ENCODE peak calls at places on chromosomes 12 and 14, in ten cellular contexts. One of them, this sample, is unnamed.

GRCh38 chr12:108381793-108382436 is 42.8 kb upstream of the CMKLR1 start:
- DNase-seq in BE2C: no peak
- DNase-seq in heart left ventricle: no peak
- DNase-seq in glutamatergic neuron: no peak
- DNase-seq in lower lobe of right lung: no peak
- DNase-seq in cardiac muscle cell: peak; percentile 42
- DNase-seq in fibroblast of lung: no peak
- DNase-seq in foreskin fibroblast: peak; percentile 16
- DNase-seq in astrocyte of the spinal cord: peak; percentile 22
- DNase-seq in CD8-positive, alpha-beta T cell: no peak
- DNase-seq in this sample: no peak

GRCh38 chr14:77158175-77158908 is 16.8 kb upstream of the ZDHHC22 start:
- DNase-seq in fibroblast of lung: peak; percentile 76
- DNase-seq in CD8-positive, alpha-beta T cell: no peak
- DNase-seq in cardiac muscle cell: peak; percentile 68
- DNase-seq in foreskin fibroblast: peak; percentile 83
- DNase-seq in heart left ventricle: peak; percentile 73
- DNase-seq in lower lobe of right lung: no peak
- DNase-seq in astrocyte of the spinal cord: peak; percentile 47
- DNase-seq in glutamatergic neuron: peak; percentile 84
- DNase-seq in BE2C: peak; percentile 93
- DNase-seq in this sample: peak; percentile 30

GRCh38 chr12:31406345-31406744 is 80.4 kb upstream of the SINHCAF start:
- DNase-seq in heart left ventricle: no peak
- DNase-seq in BE2C: no peak
- DNase-seq in fibroblast of lung: no peak
- DNase-seq in glutamatergic neuron: no peak
- DNase-seq in lower lobe of right lung: no peak
- DNase-seq in CD8-positive, alpha-beta T cell: no peak
- DNase-seq in foreskin fibroblast: peak; percentile 5
- DNase-seq in cardiac muscle cell: no peak
- DNase-seq in astrocyte of the spinal cord: no peak
- DNase-seq in this sample: no peak

GRCh38 chr14:100893760-100894159 is 9.8 kb downstream of the RTL1 start:
- DNase-seq in cardiac muscle cell: no peak
- DNase-seq in lower lobe of right lung: peak; percentile 31
- DNase-seq in heart left ventricle: no peak
- DNase-seq in astrocyte of the spinal cord: no peak
- DNase-seq in foreskin fibroblast: no peak
- DNase-seq in BE2C: no peak
- DNase-seq in CD8-positive, alpha-beta T cell: no peak
- DNase-seq in glutamatergic neuron: no peak
- DNase-seq in fibroblast of lung: no peak
- DNase-seq in this sample: no peak

GRCh38 chr14:99552572-99553216 is 51.3 kb downstream of the CCDC85C start:
- DNase-seq in lower lobe of right lung: no peak
- DNase-seq in foreskin fibroblast: no peak
- DNase-seq in fibroblast of lung: no peak
- DNase-seq in heart left ventricle: peak; percentile 60
- DNase-seq in glutamatergic neuron: no peak
- DNase-seq in astrocyte of the spinal cord: no peak
- DNase-seq in cardiac muscle cell: no peak
- DNase-seq in BE2C: no peak
- DNase-seq in CD8-positive, alpha-beta T cell: no peak
- DNase-seq in this sample: no peak

GRCh38 chr12:12724421-12725085 is 7.4 kb downstream of the CDKN1B start:
- DNase-seq in lower lobe of right lung: no peak
- DNase-seq in heart left ventricle: no peak
- DNase-seq in CD8-positive, alpha-beta T cell: no peak
- DNase-seq in cardiac muscle cell: peak; percentile 18
- DNase-seq in glutamatergic neuron: no peak
- DNase-seq in foreskin fibroblast: no peak
- DNase-seq in BE2C: no peak
- DNase-seq in astrocyte of the spinal cord: peak; percentile 21
- DNase-seq in fibroblast of lung: peak; percentile 7
- DNase-seq in this sample: no peak

GRCh38 chr14:75431011-75431410 is 3.2 kb downstream of the JDP2 start:
- DNase-seq in heart left ventricle: no peak
- DNase-seq in cardiac muscle cell: no peak
- DNase-seq in BE2C: no peak
- DNase-seq in lower lobe of right lung: no peak
- DNase-seq in foreskin fibroblast: no peak
- DNase-seq in glutamatergic neuron: no peak
- DNase-seq in astrocyte of the spinal cord: no peak
- DNase-seq in fibroblast of lung: no peak
- DNase-seq in CD8-positive, alpha-beta T cell: no peak
- DNase-seq in this sample: no peak

GRCh38 chr14:54901380-54902142 is 1.1 kb downstream of the GCH1 start:
- DNase-seq in foreskin fibroblast: peak; percentile 21
- DNase-seq in fibroblast of lung: no peak
- DNase-seq in glutamatergic neuron: no peak
- DNase-seq in cardiac muscle cell: no peak
- DNase-seq in BE2C: no peak
- DNase-seq in astrocyte of the spinal cord: no peak
- DNase-seq in lower lobe of right lung: no peak
- DNase-seq in CD8-positive, alpha-beta T cell: no peak
- DNase-seq in heart left ventricle: no peak
- DNase-seq in this sample: no peak

GRCh38 chr12:114913871-114914801 is 230.2 kb upstream of the TBX3 start:
- DNase-seq in BE2C: no peak
- DNase-seq in lower lobe of right lung: no peak
- DNase-seq in CD8-positive, alpha-beta T cell: no peak
- DNase-seq in heart left ventricle: no peak
- DNase-seq in astrocyte of the spinal cord: peak; percentile 70
- DNase-seq in glutamatergic neuron: no peak
- DNase-seq in foreskin fibroblast: peak; percentile 75
- DNase-seq in fibroblast of lung: peak; percentile 63
- DNase-seq in cardiac muscle cell: no peak
- DNase-seq in this sample: no peak

GRCh38 chr12:84637926-84638325 is 274.7 kb downstream of the SLC6A15 start:
- DNase-seq in glutamatergic neuron: no peak
- DNase-seq in heart left ventricle: no peak
- DNase-seq in cardiac muscle cell: no peak
- DNase-seq in lower lobe of right lung: no peak
- DNase-seq in CD8-positive, alpha-beta T cell: no peak
- DNase-seq in astrocyte of the spinal cord: peak; percentile 57
- DNase-seq in BE2C: no peak
- DNase-seq in foreskin fibroblast: peak; percentile 63
- DNase-seq in fibroblast of lung: peak; percentile 66
- DNase-seq in this sample: no peak

GRCh38 chr14:43697003-43697402 is 810.1 kb downstream of the FSCB start:
- DNase-seq in BE2C: no peak
- DNase-seq in heart left ventricle: no peak
- DNase-seq in fibroblast of lung: no peak
- DNase-seq in glutamatergic neuron: no peak
- DNase-seq in lower lobe of right lung: no peak
- DNase-seq in CD8-positive, alpha-beta T cell: no peak
- DNase-seq in cardiac muscle cell: no peak
- DNase-seq in foreskin fibroblast: no peak
- DNase-seq in astrocyte of the spinal cord: no peak
- DNase-seq in this sample: no peak
- TF ChIP-seq CTCF in BE2C: peak; percentile 10
- TF ChIP-seq CTCF in heart left ventricle: no peak
- TF ChIP-seq CTCF in fibroblast of lung: no peak
- TF ChIP-seq CTCF in glutamatergic neuron: no peak
- TF ChIP-seq CTCF in lower lobe of right lung: no peak
- TF ChIP-seq CTCF in CD8-positive, alpha-beta T cell: no peak
- TF ChIP-seq CTCF in cardiac muscle cell: no peak
- TF ChIP-seq CTCF in foreskin fibroblast: no peak
- TF ChIP-seq CTCF in astrocyte of the spinal cord: no peak
- TF ChIP-seq CTCF in this sample: no peak

GRCh38 chr12:105278043-105278697 is 42.2 kb upstream of the APPL2 start:
- DNase-seq in BE2C: no peak
- DNase-seq in fibroblast of lung: no peak
- DNase-seq in heart left ventricle: no peak
- DNase-seq in lower lobe of right lung: no peak
- DNase-seq in foreskin fibroblast: peak; percentile 56
- DNase-seq in glutamatergic neuron: no peak
- DNase-seq in cardiac muscle cell: peak; percentile 22
- DNase-seq in CD8-positive, alpha-beta T cell: no peak
- DNase-seq in astrocyte of the spinal cord: no peak
- DNase-seq in this sample: no peak
- TF ChIP-seq CTCF in BE2C: peak; percentile 13
- TF ChIP-seq CTCF in fibroblast of lung: no peak
- TF ChIP-seq CTCF in heart left ventricle: no peak
- TF ChIP-seq CTCF in lower lobe of right lung: no peak
- TF ChIP-seq CTCF in foreskin fibroblast: peak; percentile 12
- TF ChIP-seq CTCF in glutamatergic neuron: peak; percentile 45
- TF ChIP-seq CTCF in cardiac muscle cell: peak; percentile 9
- TF ChIP-seq CTCF in CD8-positive, alpha-beta T cell: no peak
- TF ChIP-seq CTCF in astrocyte of the spinal cord: peak; percentile 22
- TF ChIP-seq CTCF in this sample: peak; percentile 40

GRCh38 chr12:7439579-7440505 is 4.1 kb downstream of the CD163L1 start:
- DNase-seq in cardiac muscle cell: peak; percentile 76
- DNase-seq in heart left ventricle: peak; percentile 38
- DNase-seq in BE2C: peak; percentile 88
- DNase-seq in foreskin fibroblast: peak; percentile 77
- DNase-seq in glutamatergic neuron: peak; percentile 83
- DNase-seq in fibroblast of lung: peak; percentile 68
- DNase-seq in CD8-positive, alpha-beta T cell: no peak
- DNase-seq in astrocyte of the spinal cord: peak; percentile 69
- DNase-seq in lower lobe of right lung: peak; percentile 61
- DNase-seq in this sample: peak; percentile 11
- TF ChIP-seq CTCF in cardiac muscle cell: no peak
- TF ChIP-seq CTCF in heart left ventricle: no peak
- TF ChIP-seq CTCF in BE2C: no peak
- TF ChIP-seq CTCF in foreskin fibroblast: no peak
- TF ChIP-seq CTCF in glutamatergic neuron: no peak
- TF ChIP-seq CTCF in fibroblast of lung: no peak
- TF ChIP-seq CTCF in CD8-positive, alpha-beta T cell: no peak
- TF ChIP-seq CTCF in astrocyte of the spinal cord: no peak
- TF ChIP-seq CTCF in lower lobe of right lung: no peak
- TF ChIP-seq CTCF in this sample: no peak

GRCh38 chr14:52951730-52952481 is 1.1 kb upstream of the FERMT2 start:
- DNase-seq in BE2C: peak; percentile 70
- DNase-seq in lower lobe of right lung: no peak
- DNase-seq in astrocyte of the spinal cord: peak; percentile 86
- DNase-seq in glutamatergic neuron: peak; percentile 39
- DNase-seq in heart left ventricle: peak; percentile 65
- DNase-seq in cardiac muscle cell: peak; percentile 87
- DNase-seq in foreskin fibroblast: peak; percentile 90
- DNase-seq in fibroblast of lung: peak; percentile 79
- DNase-seq in CD8-positive, alpha-beta T cell: no peak
- DNase-seq in this sample: peak; percentile 66
- TF ChIP-seq CTCF in BE2C: peak; percentile 44
- TF ChIP-seq CTCF in lower lobe of right lung: peak; percentile 49
- TF ChIP-seq CTCF in astrocyte of the spinal cord: peak; percentile 62
- TF ChIP-seq CTCF in glutamatergic neuron: no peak
- TF ChIP-seq CTCF in heart left ventricle: peak; percentile 16
- TF ChIP-seq CTCF in cardiac muscle cell: peak; percentile 55
- TF ChIP-seq CTCF in foreskin fibroblast: peak; percentile 50
- TF ChIP-seq CTCF in fibroblast of lung: peak; percentile 64
- TF ChIP-seq CTCF in CD8-positive, alpha-beta T cell: no peak
- TF ChIP-seq CTCF in this sample: peak; percentile 57

DNA sequence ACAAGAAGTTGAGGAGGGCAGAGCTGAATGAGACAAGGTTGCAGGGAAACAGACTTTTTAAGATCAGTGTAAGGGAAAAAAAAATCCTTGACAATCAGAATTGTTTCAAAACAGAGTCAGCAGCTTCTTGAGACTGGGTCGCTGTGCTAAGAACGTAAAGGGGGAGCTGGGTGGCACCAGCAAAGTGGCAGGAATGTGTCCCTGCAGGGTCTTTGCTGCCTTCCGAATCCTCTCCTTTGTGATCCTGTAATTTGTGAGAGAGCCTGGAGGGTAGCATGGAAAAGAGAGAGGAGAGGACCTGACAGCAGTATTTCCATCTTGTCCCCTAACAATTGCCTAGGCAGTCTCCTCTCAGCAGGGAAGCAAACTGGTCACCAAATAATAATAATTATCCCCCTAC is 472.8 kb downstream of the RGS6 start:
- DNase-seq in fibroblast of lung: no peak
- DNase-seq in cardiac muscle cell: no peak
- DNase-seq in glutamatergic neuron: no peak
- DNase-seq in BE2C: no peak
- DNase-seq in lower lobe of right lung: no peak
- DNase-seq in CD8-positive, alpha-beta T cell: no peak
- DNase-seq in heart left ventricle: no peak
- DNase-seq in astrocyte of the spinal cord: no peak
- DNase-seq in foreskin fibroblast: no peak
- DNase-seq in this sample: no peak
- TF ChIP-seq CTCF in fibroblast of lung: no peak
- TF ChIP-seq CTCF in cardiac muscle cell: no peak
- TF ChIP-seq CTCF in glutamatergic neuron: no peak
- TF ChIP-seq CTCF in BE2C: no peak
- TF ChIP-seq CTCF in lower lobe of right lung: no peak
- TF ChIP-seq CTCF in CD8-positive, alpha-beta T cell: no peak
- TF ChIP-seq CTCF in heart left ventricle: no peak
- TF ChIP-seq CTCF in astrocyte of the spinal cord: no peak
- TF ChIP-seq CTCF in foreskin fibroblast: no peak
- TF ChIP-seq CTCF in this sample: no peak

DNA sequence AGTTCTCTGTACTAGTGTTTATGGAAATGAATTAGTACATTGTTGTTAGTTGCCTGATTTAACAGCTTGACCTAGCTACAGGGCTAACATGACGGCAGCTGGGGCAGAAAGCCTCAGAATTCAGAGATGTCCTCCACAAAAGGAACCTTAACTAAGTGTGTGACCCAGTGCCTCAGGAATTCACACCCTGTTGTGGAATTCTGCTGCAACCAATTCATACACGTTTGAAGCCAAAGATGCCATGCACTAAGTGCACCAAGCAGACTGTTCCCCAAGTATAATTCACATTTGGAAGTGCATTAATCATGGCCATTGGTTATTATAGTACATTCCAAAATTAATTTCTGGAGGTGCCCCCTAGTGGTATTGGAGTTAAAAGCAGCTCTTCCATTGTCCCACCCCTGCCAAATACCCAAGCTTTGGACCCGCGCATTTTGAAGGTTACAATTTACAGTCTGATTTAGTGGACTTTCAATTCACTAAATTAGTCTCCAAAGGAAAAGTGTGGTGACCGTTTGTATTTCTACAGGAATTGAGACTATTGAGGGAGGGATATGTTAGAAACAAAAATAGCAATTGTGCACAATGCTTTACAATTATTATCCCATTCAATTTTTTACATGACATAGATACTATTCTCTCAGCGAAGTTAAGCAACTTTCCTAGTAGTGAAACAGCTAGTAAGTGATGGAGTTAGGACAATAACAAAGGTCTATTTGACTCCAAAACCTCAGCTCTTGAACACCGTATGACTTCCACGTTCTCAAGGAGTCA is 85.9 kb downstream of the PAX9 start:
- DNase-seq in fibroblast of lung: no peak
- DNase-seq in CD8-positive, alpha-beta T cell: no peak
- DNase-seq in foreskin fibroblast: peak; percentile 9
- DNase-seq in glutamatergic neuron: no peak
- DNase-seq in BE2C: no peak
- DNase-seq in astrocyte of the spinal cord: no peak
- DNase-seq in heart left ventricle: no peak
- DNase-seq in cardiac muscle cell: no peak
- DNase-seq in lower lobe of right lung: no peak
- DNase-seq in this sample: no peak
- TF ChIP-seq CTCF in fibroblast of lung: peak; percentile 54
- TF ChIP-seq CTCF in CD8-positive, alpha-beta T cell: no peak
- TF ChIP-seq CTCF in foreskin fibroblast: peak; percentile 60
- TF ChIP-seq CTCF in glutamatergic neuron: peak; percentile 81
- TF ChIP-seq CTCF in BE2C: peak; percentile 59
- TF ChIP-seq CTCF in astrocyte of the spinal cord: peak; percentile 60
- TF ChIP-seq CTCF in heart left ventricle: peak; percentile 25
- TF ChIP-seq CTCF in cardiac muscle cell: no peak
- TF ChIP-seq CTCF in lower lobe of right lung: peak; percentile 46
- TF ChIP-seq CTCF in this sample: peak; percentile 59

GRCh38 chr12:78641837-78642423 is 222.6 kb upstream of the SYT1 start:
- DNase-seq in cardiac muscle cell: peak; percentile 42
- DNase-seq in glutamatergic neuron: no peak
- DNase-seq in CD8-positive, alpha-beta T cell: no peak
- DNase-seq in heart left ventricle: no peak
- DNase-seq in astrocyte of the spinal cord: no peak
- DNase-seq in BE2C: peak; percentile 7
- DNase-seq in foreskin fibroblast: peak; percentile 3
- DNase-seq in lower lobe of right lung: no peak
- DNase-seq in fibroblast of lung: peak; percentile 7
- DNase-seq in this sample: no peak
- TF ChIP-seq CTCF in cardiac muscle cell: no peak
- TF ChIP-seq CTCF in glutamatergic neuron: no peak
- TF ChIP-seq CTCF in CD8-positive, alpha-beta T cell: no peak
- TF ChIP-seq CTCF in heart left ventricle: no peak
- TF ChIP-seq CTCF in astrocyte of the spinal cord: peak; percentile 21
- TF ChIP-seq CTCF in BE2C: peak; percentile 59
- TF ChIP-seq CTCF in foreskin fibroblast: peak; percentile 4
- TF ChIP-seq CTCF in lower lobe of right lung: no peak
- TF ChIP-seq CTCF in fibroblast of lung: peak; percentile 18
- TF ChIP-seq CTCF in this sample: peak; percentile 16